ENCODE peak calls at places on chromosomes 13 and 19, in ten cellular contexts. M, B, P, V, S, F, G, U, Y and L are unnamed samples.

GRCh38 chr13:99226493-99226892 is 25.8 kb downstream of the UBAC2 start:
- DNase-seq in M (no peak), Y (no peak), F (no peak), P (peak; percentile 16), V (no peak), G (no peak), U (no peak), B (no peak), S (peak; percentile 22), L (no peak)

GRCh38 chr13:54312885-54313284 is 1284.3 kb downstream of the OLFM4 start:
- DNase-seq in P (no peak), F (no peak), B (no peak), G (no peak), M (no peak), U (no peak), V (no peak), Y (no peak), S (no peak), L (no peak)

GRCh38 chr19:55348317-55349034 is 6.0 kb downstream of the COX6B2 start:
- DNase-seq in M (no peak), U (no peak), Y (peak; percentile 60), P (no peak), G (no peak), V (no peak), B (no peak), F (no peak), S (no peak), L (no peak)

GRCh38 chr19:23409392-23410048 is 14.2 kb upstream of the ZNF91 start:
- DNase-seq in S (no peak), V (no peak), Y (no peak), U (no peak), G (no peak), B (no peak), M (no peak), P (no peak), F (no peak), L (no peak)

GRCh38 chr13:45341799-45342584 is 1.0 kb upstream of the TPT1 start:
- DNase-seq in P (no peak), G (peak; percentile 58), V (peak; percentile 61), Y (peak; percentile 71), B (peak; percentile 58), F (peak; percentile 18), U (no peak), S (peak; percentile 60), M (no peak), L (peak; percentile 72)

GRCh38 chr19:28883241-28883693 is 329.7 kb downstream of the UQCRFS1 start:
- DNase-seq in Y (no peak), U (no peak), M (peak; percentile 23), P (no peak), S (peak; percentile 27), F (no peak), V (peak; percentile 40), G (no peak), B (peak; percentile 53), L (no peak)

GRCh38 chr13:107003911-107004310 is 436.0 kb upstream of the ARGLU1 start:
- DNase-seq in B (no peak), S (no peak), V (no peak), U (no peak), G (no peak), Y (no peak), M (no peak), P (no peak), F (no peak), L (no peak)

GRCh38 chr19:32047788-32048187 is 297.6 kb upstream of the ZNF507 start:
- DNase-seq in F (no peak), S (no peak), P (no peak), V (no peak), G (no peak), U (no peak), Y (no peak), M (no peak), B (no peak), L (no peak)

GRCh38 chr13:29800687-29801086 is 49.7 kb downstream of the UBL3 start:
- DNase-seq in V (no peak), Y (no peak), M (no peak), P (no peak), S (no peak), F (no peak), G (no peak), B (no peak), U (no peak), L (no peak)

GRCh38 chr19:45597425-45598111 is 4.4 kb downstream of the GPR4 start:
- DNase-seq in P (no peak), G (no peak), S (no peak), V (no peak), F (no peak), B (no peak), Y (no peak), U (no peak), M (no peak), L (no peak)
- H3K4me3 ChIP-seq in P (no peak overlapping the region), G (peak overlapping the region; percentile 37), S (no peak overlapping the region), V (no peak overlapping the region), F (no peak overlapping the region), B (peak overlapping the region; percentile 48), Y (peak overlapping the region; percentile 39), U (no peak overlapping the region), M (no peak overlapping the region), L (no peak overlapping the region)

GRCh38 chr19:4234142-4234861 is 5.0 kb downstream of the EBI3 start:
- DNase-seq in U (no peak), P (no peak), Y (no peak), M (no peak), S (no peak), F (no peak), B (no peak), G (no peak), V (no peak), L (no peak)

GRCh38 chr19:4229179-4229931 is at the start of gene EBI3:
- DNase-seq in M (no peak), S (peak; percentile 38), Y (no peak), B (no peak), U (peak; percentile 74), V (peak; percentile 74), G (no peak), P (peak; percentile 46), F (no peak), L (peak; percentile 22)

GRCh38 chr19:4232614-4233281 is 3.4 kb downstream of the EBI3 start:
- DNase-seq in M (no peak), G (no peak), V (no peak), F (no peak), B (no peak), Y (no peak), P (no peak), S (no peak), U (no peak), L (no peak)

GRCh38 chr19:4234862-4235201 is 5.5 kb downstream of the EBI3 start:
- DNase-seq in U (no peak), V (no peak), P (no peak), M (no peak), S (no peak), F (no peak), B (no peak), Y (no peak), G (no peak), L (no peak)

GRCh38 chr19:4233282-4233853 is 4.0 kb downstream of the EBI3 start:
- DNase-seq in M (peak; percentile 56), F (no peak), U (peak; percentile 25), S (peak; percentile 18), G (no peak), V (peak; percentile 35), Y (peak; percentile 67), P (no peak), B (peak; percentile 44), L (peak; percentile 45)
- TF ChIP-seq CTCF in M (peak; percentile 38), F (peak; percentile 38), U (peak; percentile 44), S (peak; percentile 73), G (peak; percentile 44), V (peak; percentile 72), Y (peak; percentile 49), P (peak; percentile 45), B (peak; percentile 76), L (peak; percentile 19)

DNA sequence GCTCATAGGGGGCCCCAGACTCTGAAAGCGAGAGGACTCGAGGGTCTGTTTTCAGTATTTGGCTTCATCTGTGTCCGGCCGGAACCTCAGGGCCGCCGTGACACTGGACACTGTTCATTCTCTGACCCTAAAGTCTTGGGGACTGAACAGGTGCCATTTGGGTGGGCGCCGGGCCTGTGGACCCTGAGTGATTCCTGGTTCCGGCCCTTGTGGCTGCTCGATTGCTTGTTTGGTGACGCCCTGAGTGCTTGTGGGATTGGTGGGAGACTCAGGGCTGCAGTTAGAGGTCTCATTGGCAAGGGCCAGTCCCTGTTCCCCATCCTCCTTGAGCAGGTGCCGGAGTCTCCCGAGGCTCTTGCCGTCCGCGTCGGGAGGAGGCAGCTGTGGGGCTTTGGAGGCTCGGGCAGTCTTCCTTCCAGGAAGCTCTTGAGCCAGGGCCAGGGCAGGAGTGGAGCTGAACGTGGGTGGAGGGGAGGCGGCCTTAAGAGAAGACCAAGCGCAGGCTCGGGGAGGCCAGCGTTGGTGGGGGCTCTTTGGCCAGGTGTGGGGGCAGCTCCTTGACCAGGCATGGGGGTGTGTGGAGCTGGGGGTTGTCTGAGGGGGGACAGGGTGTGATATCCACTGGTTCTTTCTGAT is 4.7 kb downstream of the PTBP1 start:
- DNase-seq in V (peak; percentile 77), B (peak; percentile 72), M (no peak), S (peak; percentile 39), G (no peak), F (peak; percentile 61), P (peak; percentile 69), U (no peak), Y (peak; percentile 76), L (no peak)
- H3K27ac ChIP-seq in V (peak overlapping the region; percentile 22), B (peak overlapping the region; percentile 95), M (peak overlapping the region; percentile 72), S (peak overlapping the region; percentile 60), G (peak overlapping the region; percentile 47), F (peak overlapping the region; percentile 4), P (peak overlapping the region; percentile 37), U (peak overlapping the region; percentile 62), Y (peak overlapping the region; percentile 96), L (peak overlapping the region; percentile 97)

GRCh38 chr19:34429553-34429952 is 1.4 kb downstream of the UBA2 start:
- DNase-seq in G (no peak), Y (no peak), M (no peak), S (no peak), P (no peak), V (no peak), F (no peak), B (no peak), U (no peak), L (no peak)

GRCh38 chr19:34436716-34437115 is 8.5 kb downstream of the UBA2 start:
- DNase-seq in V (peak; percentile 20), U (no peak), B (no peak), S (no peak), Y (no peak), P (peak; percentile 40), M (no peak), F (no peak), G (no peak), L (no peak)

GRCh38 chr19:34431681-34432402 is 3.7 kb downstream of the UBA2 start:
- DNase-seq in G (no peak), S (peak; percentile 10), P (no peak), M (no peak), F (no peak), U (no peak), V (peak; percentile 5), Y (no peak), B (no peak), L (no peak)

GRCh38 chr19:34430738-34431625 is 2.8 kb downstream of the UBA2 start:
- DNase-seq in V (peak; percentile 68), M (no peak), Y (no peak), U (peak; percentile 65), G (no peak), P (peak; percentile 26), S (peak; percentile 61), F (no peak), B (no peak), L (no peak)

DNA sequence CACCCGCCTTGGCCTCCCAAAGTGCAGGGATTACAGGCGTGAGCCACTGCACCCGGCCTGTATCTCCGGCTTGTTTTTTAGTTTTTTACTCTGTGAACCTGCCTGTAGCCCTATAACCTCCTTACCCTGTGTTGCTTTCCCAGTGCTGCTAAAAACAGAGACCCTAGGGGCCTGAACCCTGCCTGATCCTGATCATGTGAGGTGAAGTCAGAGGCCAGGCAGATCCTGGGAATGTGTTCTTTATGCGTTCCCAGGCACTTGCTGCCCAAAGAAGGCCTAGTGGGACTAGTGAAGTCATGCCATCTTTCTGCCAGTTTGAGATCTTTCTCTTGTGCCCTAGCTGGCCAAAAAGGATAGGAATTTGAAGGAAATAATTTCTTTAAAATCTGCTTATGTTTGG is 4.6 kb downstream of the UBA2 start:
- DNase-seq in M (peak; percentile 35), F (no peak), S (peak; percentile 20), P (no peak), B (no peak), U (no peak), V (peak; percentile 3), Y (no peak), G (no peak), L (no peak)
- H3K4me3 ChIP-seq in M (no peak overlapping the region), F (no peak overlapping the region), S (no peak overlapping the region), P (no peak overlapping the region), B (no peak overlapping the region), U (no peak overlapping the region), V (no peak overlapping the region), Y (no peak overlapping the region), G (peak overlapping the region; percentile 38), L (no peak overlapping the region)